ENCODE peak calls at places on chromosomes 5 and 9, in five cellular contexts. B is neural crest cell, R is endothelial cell, P is MCF 10A, C is sigmoid colon. M is an unnamed sample.
A peak's percentile ranks its signal among the peaks of the same experiment; 100 is the strongest.

GRCh38 chr5:2587189-2588031 is 164.1 kb downstream of the IRX2 start:
- DNase-seq in B (no peak), R (no peak), P (no peak), C (no peak), M (no peak)

GRCh38 chr5:41420509-41421067 is 89.8 kb downstream of the PLCXD3 start:
- DNase-seq in B (no peak), R (no peak), P (no peak), C (no peak), M (no peak)

GRCh38 chr5:161385080-161385479 is 161.4 kb downstream of the GABRB2 start:
- DNase-seq in B (no peak), R (no peak), P (no peak), C (no peak), M (no peak)

GRCh38 chr5:73747696-73748380 is 121.8 kb downstream of the ARHGEF28 start:
- DNase-seq in B (no peak), R (no peak), P (no peak), C (no peak), M (no peak)

GRCh38 chr9:70947519-70947918 is 173.9 kb downstream of the TRPM3 start:
- DNase-seq in B (no peak), R (no peak), P (no peak), C (no peak), M (no peak)

GRCh38 chr9:129173296-129174101 is 4.6 kb downstream of the IER5L start:
- DNase-seq in B (no peak), R (no peak), P (no peak), C (no peak), M (no peak)

GRCh38 chr5:86461169-86461956 is 156.4 kb upstream of the COX7C start:
- DNase-seq in B (no peak), R (no peak), P (no peak), C (no peak), M (no peak)

GRCh38 chr5:138386290-138386689 is 33.8 kb downstream of the KDM3B start:
- DNase-seq in B (no peak), R (no peak), P (no peak), C (no peak), M (no peak)

GRCh38 chr5:73792687-73793320 is 166.8 kb downstream of the ARHGEF28 start:
- DNase-seq in B (peak; percentile 73), R (peak; percentile 79), P (peak; percentile 79), C (peak; percentile 73), M (peak; percentile 37)

GRCh38 chr5:72478684-72479083 is 28.5 kb downstream of the ZNF366 start:
- DNase-seq in B (no peak), R (no peak), P (peak; percentile 67), C (no peak), M (no peak)

GRCh38 chr9:107390806-107391205 is 98.8 kb downstream of the KLF4 start:
- DNase-seq in B (no peak), R (no peak), P (no peak), C (no peak), M (no peak)

GRCh38 chr9:15278290-15278689 is 28.7 kb downstream of the TTC39B start:
- DNase-seq in B (no peak), R (no peak), P (no peak), C (no peak), M (no peak)

GRCh38 chr5:54292866-54293265 is 17.5 kb downstream of the ARL15 start:
- DNase-seq in B (no peak), R (no peak), P (no peak), C (no peak), M (no peak)

DNA sequence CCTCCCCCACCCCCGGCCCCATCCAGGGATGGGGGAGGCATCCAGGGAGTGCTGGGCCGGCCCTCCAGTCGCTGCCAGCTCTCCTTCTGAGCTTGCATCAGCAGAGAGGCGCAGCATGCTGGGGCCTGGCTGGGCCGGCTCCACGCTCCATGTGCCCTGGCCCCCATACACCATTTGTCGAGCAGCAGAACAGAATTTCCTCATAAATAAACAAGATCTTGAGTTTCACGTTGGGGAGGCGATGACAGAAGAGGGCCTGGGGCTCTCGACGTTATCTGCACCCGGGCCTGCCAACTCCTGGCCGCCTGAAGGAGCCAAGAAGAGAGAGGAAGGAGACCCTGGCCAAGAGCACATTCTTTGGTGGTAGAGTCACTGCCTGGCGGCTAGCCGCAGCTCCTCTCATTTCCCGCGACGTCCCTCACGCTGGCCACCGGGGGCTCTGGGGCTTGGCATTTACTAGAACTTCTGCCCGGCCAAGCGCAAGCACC is 177.0 kb downstream of the FGF18 start:
- DNase-seq in B (no peak), R (no peak), P (peak; percentile 97), C (no peak), M (peak; percentile 55)
- TF ChIP-seq CTCF in B (no peak), R (no peak), P (no peak), C (no peak), M (no peak)

GRCh38 chr5:123304777-123305316 is 118.4 kb downstream of the CEP120 start:
- DNase-seq in B (no peak), R (no peak), P (no peak), C (no peak), M (no peak)
- TF ChIP-seq CTCF in B (no peak), R (no peak), P (no peak), C (no peak), M (no peak)

GRCh38 chr5:152170350-152170749 is 234.7 kb downstream of the NMUR2 start:
- DNase-seq in B (no peak), R (no peak), P (peak; percentile 16), C (no peak), M (peak; percentile 53)

GRCh38 chr5:152164860-152165259 is 240.2 kb upstream of the GLRA1 start:
- DNase-seq in B (no peak), R (peak; percentile 13), P (no peak), C (no peak), M (no peak)
- TF ChIP-seq CTCF in B (no peak), R (no peak), P (no peak), C (no peak), M (no peak)

GRCh38 chr5:85340790-85341189 is 956.1 kb upstream of the EDIL3 start:
- DNase-seq in B (no peak), R (no peak), P (no peak), C (no peak), M (no peak)
- TF ChIP-seq CTCF in B (no peak), R (no peak), P (no peak), C (no peak), M (no peak)

GRCh38 chr5:43044181-43044914 is 4.2 kb upstream of the ANXA2R start:
- DNase-seq in B (no peak), R (peak; percentile 43), P (no peak), C (no peak), M (no peak)

GRCh38 chr5:43041669-43042175 is 1.6 kb upstream of the ANXA2R start:
- DNase-seq in B (peak; percentile 44), R (peak; percentile 55), P (peak; percentile 81), C (peak; percentile 80), M (no peak)

GRCh38 chr5:43042176-43042625 is 2.1 kb upstream of the ANXA2R start:
- DNase-seq in B (peak; percentile 57), R (peak; percentile 67), P (peak; percentile 72), C (peak; percentile 89), M (no peak)

GRCh38 chr5:43043400-43043756 is 3.3 kb upstream of the ANXA2R start:
- DNase-seq in B (no peak), R (no peak), P (no peak), C (no peak), M (no peak)

DNA sequence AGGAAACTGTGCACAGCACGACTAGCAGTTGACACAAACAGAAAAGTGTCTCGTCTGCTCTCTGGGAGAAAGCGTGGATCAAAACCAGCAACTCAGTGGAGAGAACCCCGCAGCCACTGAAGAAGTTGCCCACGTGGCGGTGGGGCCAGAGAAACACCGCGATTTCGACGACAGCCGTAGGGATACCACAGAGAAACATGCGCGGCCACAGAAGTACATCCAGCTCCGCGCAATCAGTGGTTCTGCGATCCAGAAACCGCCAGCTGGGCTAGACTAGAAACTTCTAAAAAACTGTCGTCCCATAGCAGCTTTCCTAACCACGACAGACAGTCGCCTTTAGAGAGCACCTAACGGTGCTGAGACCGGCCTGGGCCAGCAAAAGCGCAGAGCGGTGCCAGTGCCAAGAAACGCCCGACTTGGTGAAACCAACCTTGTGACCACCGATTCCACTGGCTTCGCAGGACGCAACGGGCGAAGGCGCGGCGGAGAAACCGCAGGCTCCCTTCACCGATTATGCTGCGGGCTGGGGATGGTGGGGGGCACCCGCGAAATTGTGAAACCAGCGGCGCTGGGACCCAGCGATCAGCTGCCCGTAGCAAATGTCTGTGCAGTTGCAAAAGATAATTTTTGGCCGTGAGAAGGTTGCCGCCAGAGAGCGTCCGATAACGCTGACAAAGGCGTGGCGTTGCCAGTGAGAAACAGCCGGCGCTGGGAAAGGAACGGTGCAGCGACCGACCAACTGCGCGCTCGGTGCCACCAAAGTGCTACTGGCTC is 2.7 kb upstream of the ANXA2R start:
- DNase-seq in B (peak; percentile 47), R (peak; percentile 46), P (peak; percentile 79), C (peak; percentile 85), M (peak; percentile 68)
- TF ChIP-seq CTCF in B (peak; percentile 14), R (no peak), P (peak; percentile 7), C (no peak), M (no peak)

GRCh38 chr9:12699529-12699928 is 6.3 kb downstream of the TYRP1 start:
- DNase-seq in B (no peak), R (no peak), P (peak; percentile 29), C (no peak), M (no peak)

GRCh38 chr9:12698293-12698692 is 5.1 kb downstream of the TYRP1 start:
- DNase-seq in B (no peak), R (no peak), P (peak; percentile 46), C (no peak), M (no peak)

GRCh38 chr9:12696931-12697622 is 3.9 kb downstream of the TYRP1 start:
- DNase-seq in B (no peak), R (no peak), P (no peak), C (no peak), M (no peak)

GRCh38 chr9:12697719-12698118 is 4.5 kb downstream of the TYRP1 start:
- DNase-seq in B (no peak), R (no peak), P (peak; percentile 32), C (no peak), M (no peak)

GRCh38 chr9:12698986-12699385 is 5.8 kb downstream of the TYRP1 start:
- DNase-seq in B (no peak), R (no peak), P (no peak), C (no peak), M (no peak)
- TF ChIP-seq CTCF in B (no peak), R (no peak), P (no peak), C (no peak), M (no peak)

GRCh38 chr5:132094393-132095076 is 20.9 kb downstream of the CSF2 start:
- DNase-seq in B (no peak), R (no peak), P (peak; percentile 90), C (no peak), M (no peak)

GRCh38 chr5:132095745-132096084 is 22.1 kb downstream of the CSF2 start:
- DNase-seq in B (no peak), R (no peak), P (no peak), C (no peak), M (no peak)

GRCh38 chr5:132096904-132097303 is 23.3 kb downstream of the CSF2 start:
- DNase-seq in B (no peak), R (no peak), P (no peak), C (no peak), M (no peak)

GRCh38 chr5:132093310-132093709 is 19.7 kb downstream of the CSF2 start:
- DNase-seq in B (no peak), R (no peak), P (no peak), C (no peak), M (no peak)

GRCh38 chr5:132095077-132095744 is 21.6 kb downstream of the CSF2 start:
- DNase-seq in B (no peak), R (no peak), P (no peak), C (no peak), M (no peak)
- TF ChIP-seq CTCF in B (no peak), R (no peak), P (no peak), C (no peak), M (no peak)